ENCODE peak calls at places on chromosomes 3 and 15, in nine cellular contexts. U is ACHN; R is T-helper 1 cell; D is iPS DF 6.9; Y is non-pigmented ciliary epithelial cell; Z is stimulated activated CD4-positive, alpha-beta T cell treated with anti-CD3 and anti-CD28 coated beads, Interleukin-2, amount 100 ng/mL, for 48 hours; M is A172; C is NCI-H1417; A is naive thymus-derived CD4-positive, alpha-beta T cell. W is an unnamed sample.
A peak's percentile ranks its signal among the peaks of the same experiment; 100 is the strongest.

GRCh38 chr3:64291956-64292355 is 66.7 kb upstream of the PRICKLE2 start:
- DNase-seq in Z (no peak), M (no peak), A (no peak), C (no peak), U (peak; percentile 15), Y (no peak), R (no peak), D (no peak), W (no peak)

GRCh38 chr15:77980094-77980493 is 97.4 kb downstream of the TBC1D2B start:
- DNase-seq in R (no peak), D (no peak), U (no peak), Y (no peak), A (no peak), C (no peak), Z (no peak), M (no peak), W (no peak)

GRCh38 chr3:30538787-30539186 is 67.6 kb upstream of the TGFBR2 start:
- DNase-seq in Y (peak; percentile 91), U (peak; percentile 59), M (peak; percentile 87), A (no peak), Z (no peak), R (no peak), C (no peak), D (no peak), W (no peak)

GRCh38 chr15:55279746-55280351 is 9.8 kb downstream of the RAB27A start:
- DNase-seq in M (peak; percentile 96), Z (no peak), D (no peak), Y (peak; percentile 88), R (peak; percentile 37), C (no peak), A (peak; percentile 4), U (peak; percentile 80), W (no peak)

GRCh38 chr3:4983739-4984510 is 4.7 kb downstream of the BHLHE40 start:
- DNase-seq in R (peak; percentile 79), Z (peak; percentile 56), A (peak; percentile 14), M (peak; percentile 96), D (no peak), U (peak; percentile 67), Y (no peak), C (no peak), W (no peak)

GRCh38 chr15:94075349-94075748 is 156.0 kb upstream of the MCTP2 start:
- DNase-seq in C (no peak), Z (no peak), D (no peak), Y (no peak), R (no peak), M (no peak), A (no peak), U (no peak), W (no peak)

GRCh38 chr15:38622317-38622716 is 57.7 kb upstream of the RASGRP1 start:
- DNase-seq in U (no peak), A (no peak), M (no peak), D (no peak), R (no peak), Y (no peak), Z (no peak), C (no peak), W (no peak)

GRCh38 chr3:33417051-33417673 is 23.0 kb downstream of the UBP1 start:
- DNase-seq in Y (no peak), U (no peak), Z (peak; percentile 11), D (no peak), R (no peak), A (no peak), M (peak; percentile 21), C (no peak), W (no peak)

GRCh38 chr15:74502301-74502700 is 38.7 kb upstream of the ARID3B start:
- DNase-seq in U (no peak), R (no peak), M (no peak), C (no peak), Z (no peak), A (no peak), Y (no peak), D (no peak), W (no peak)

GRCh38 chr15:65077981-65078352 is 1.4 kb downstream of the KBTBD13 start:
- DNase-seq in C (no peak), Z (peak; percentile 51), D (peak; percentile 75), U (no peak), A (peak; percentile 50), Y (no peak), M (no peak), R (no peak), W (no peak)

GRCh38 chr3:137845161-137845560 is 81.0 kb downstream of the SOX14 start:
- DNase-seq in C (no peak), A (no peak), D (no peak), M (no peak), R (no peak), Z (no peak), U (no peak), Y (no peak), W (peak; percentile 18)

GRCh38 chr15:71079208-71080044 is 35.8 kb upstream of the THSD4 start:
- DNase-seq in D (no peak), Y (no peak), C (no peak), A (no peak), R (no peak), M (peak; percentile 55), Z (no peak), U (no peak), W (no peak)

GRCh38 chr3:178302966-178303930 is 233.0 kb upstream of the KCNMB2 start:
- DNase-seq in A (no peak), R (no peak), Z (no peak), D (no peak), M (no peak), U (no peak), Y (no peak), C (no peak), W (no peak)

GRCh38 chr3:67018105-67018788 is 20.1 kb downstream of the KBTBD8 start:
- DNase-seq in Y (no peak), D (no peak), R (no peak), C (no peak), U (no peak), Z (no peak), A (peak; percentile 5), M (no peak), W (no peak)

GRCh38 chr3:150449169-150449721 is 41.1 kb downstream of the TSC22D2 start:
- DNase-seq in R (no peak), Y (no peak), A (no peak), C (no peak), M (peak; percentile 78), Z (no peak), U (peak; percentile 5), D (no peak), W (peak; percentile 71)

GRCh38 chr3:31105438-31106077 is 211.1 kb upstream of the GADL1 start:
- DNase-seq in Y (peak; percentile 90), U (peak; percentile 38), M (peak; percentile 95), D (no peak), A (no peak), R (no peak), C (no peak), Z (no peak), W (no peak)

GRCh38 chr3:42439461-42440075 is 29.2 kb upstream of the LYZL4 start:
- DNase-seq in D (no peak), U (no peak), C (peak; percentile 2), Z (no peak), R (no peak), M (no peak), A (no peak), Y (no peak), W (no peak)

W was measured in NCI-H526 treated with DMSO at 0.1 percent for 48 hours.